ENCODE peak calls at places on chromosomes 5 and 9, in ten cellular contexts. One of them, this sample, is unnamed. For H3K4me1, the result is how much of the 10 kb centered on the place peaks cover.

GRCh38 chr9:5485365-5486085 is 24.8 kb upstream of the PDCD1LG2 start:
- DNase-seq in tibial nerve: no peak
- DNase-seq in GM12878: no peak
- DNase-seq in SK-N-SH: no peak
- DNase-seq in stomach: no peak
- DNase-seq in H1: no peak
- DNase-seq in upper lobe of left lung: no peak
- DNase-seq in A549: no peak
- DNase-seq in suprapubic skin: no peak
- DNase-seq in K562: no peak
- DNase-seq in this sample: no peak

GRCh38 chr9:108396193-108396592 is 459.6 kb downstream of the ACTL7B start:
- DNase-seq in K562: no peak
- DNase-seq in GM12878: no peak
- DNase-seq in suprapubic skin: no peak
- DNase-seq in stomach: no peak
- DNase-seq in A549: no peak
- DNase-seq in H1: no peak
- DNase-seq in upper lobe of left lung: no peak
- DNase-seq in SK-N-SH: no peak
- DNase-seq in tibial nerve: no peak
- DNase-seq in this sample: no peak

GRCh38 chr9:32918628-32919027 is 82.8 kb downstream of the APTX start:
- DNase-seq in H1: no peak
- DNase-seq in tibial nerve: no peak
- DNase-seq in SK-N-SH: no peak
- DNase-seq in A549: no peak
- DNase-seq in stomach: no peak
- DNase-seq in suprapubic skin: no peak
- DNase-seq in GM12878: no peak
- DNase-seq in K562: no peak
- DNase-seq in upper lobe of left lung: no peak
- DNase-seq in this sample: no peak

GRCh38 chr5:44619875-44620610 is 188.7 kb upstream of the MRPS30 start:
- DNase-seq in SK-N-SH: no peak
- DNase-seq in H1: no peak
- DNase-seq in upper lobe of left lung: no peak
- DNase-seq in suprapubic skin: no peak
- DNase-seq in stomach: no peak
- DNase-seq in tibial nerve: no peak
- DNase-seq in K562: no peak
- DNase-seq in GM12878: no peak
- DNase-seq in A549: no peak
- DNase-seq in this sample: no peak

GRCh38 chr5:99398946-99399345 is 470.1 kb upstream of the CHD1 start:
- DNase-seq in GM12878: no peak
- DNase-seq in stomach: no peak
- DNase-seq in SK-N-SH: no peak
- DNase-seq in suprapubic skin: no peak
- DNase-seq in K562: no peak
- DNase-seq in H1: no peak
- DNase-seq in A549: no peak
- DNase-seq in tibial nerve: no peak
- DNase-seq in upper lobe of left lung: no peak
- DNase-seq in this sample: no peak

GRCh38 chr5:5678909-5679308 is 256.4 kb downstream of the ICE1 start:
- DNase-seq in A549: no peak
- DNase-seq in tibial nerve: no peak
- DNase-seq in H1: no peak
- DNase-seq in upper lobe of left lung: no peak
- DNase-seq in suprapubic skin: no peak
- DNase-seq in K562: no peak
- DNase-seq in GM12878: no peak
- DNase-seq in stomach: no peak
- DNase-seq in SK-N-SH: no peak
- DNase-seq in this sample: no peak

GRCh38 chr9:124372038-124372437 is 43.2 kb downstream of the PSMB7 start:
- DNase-seq in H1: no peak
- DNase-seq in suprapubic skin: no peak
- DNase-seq in stomach: no peak
- DNase-seq in SK-N-SH: no peak
- DNase-seq in K562: no peak
- DNase-seq in A549: no peak
- DNase-seq in tibial nerve: no peak
- DNase-seq in upper lobe of left lung: no peak
- DNase-seq in GM12878: no peak
- DNase-seq in this sample: no peak

GRCh38 chr9:125043631-125044030 is 99.7 kb downstream of the SCAI start:
- DNase-seq in GM12878: no peak
- DNase-seq in H1: no peak
- DNase-seq in stomach: no peak
- DNase-seq in tibial nerve: no peak
- DNase-seq in A549: no peak
- DNase-seq in SK-N-SH: no peak
- DNase-seq in suprapubic skin: no peak
- DNase-seq in K562: no peak
- DNase-seq in upper lobe of left lung: no peak
- DNase-seq in this sample: no peak

GRCh38 chr5:88675758-88676636 is 207.0 kb downstream of the MEF2C start:
- DNase-seq in K562: peak
- DNase-seq in GM12878: no peak
- DNase-seq in tibial nerve: no peak
- DNase-seq in A549: peak
- DNase-seq in upper lobe of left lung: no peak
- DNase-seq in SK-N-SH: peak
- DNase-seq in H1: peak
- DNase-seq in suprapubic skin: no peak
- DNase-seq in stomach: no peak
- DNase-seq in this sample: peak

GRCh38 chr5:59608745-59609144 is 284.8 kb downstream of the PDE4D start:
- DNase-seq in GM12878: no peak
- DNase-seq in suprapubic skin: no peak
- DNase-seq in H1: no peak
- DNase-seq in tibial nerve: no peak
- DNase-seq in stomach: no peak
- DNase-seq in A549: no peak
- DNase-seq in K562: no peak
- DNase-seq in SK-N-SH: no peak
- DNase-seq in upper lobe of left lung: no peak
- DNase-seq in this sample: no peak

GRCh38 chr5:1007221-1007680 is 1.4 kb upstream of the NKD2 start:
- DNase-seq in tibial nerve: no peak
- DNase-seq in stomach: peak
- DNase-seq in SK-N-SH: no peak
- DNase-seq in H1: peak
- DNase-seq in upper lobe of left lung: no peak
- DNase-seq in suprapubic skin: peak
- DNase-seq in A549: no peak
- DNase-seq in GM12878: no peak
- DNase-seq in K562: no peak
- DNase-seq in this sample: peak

DNA sequence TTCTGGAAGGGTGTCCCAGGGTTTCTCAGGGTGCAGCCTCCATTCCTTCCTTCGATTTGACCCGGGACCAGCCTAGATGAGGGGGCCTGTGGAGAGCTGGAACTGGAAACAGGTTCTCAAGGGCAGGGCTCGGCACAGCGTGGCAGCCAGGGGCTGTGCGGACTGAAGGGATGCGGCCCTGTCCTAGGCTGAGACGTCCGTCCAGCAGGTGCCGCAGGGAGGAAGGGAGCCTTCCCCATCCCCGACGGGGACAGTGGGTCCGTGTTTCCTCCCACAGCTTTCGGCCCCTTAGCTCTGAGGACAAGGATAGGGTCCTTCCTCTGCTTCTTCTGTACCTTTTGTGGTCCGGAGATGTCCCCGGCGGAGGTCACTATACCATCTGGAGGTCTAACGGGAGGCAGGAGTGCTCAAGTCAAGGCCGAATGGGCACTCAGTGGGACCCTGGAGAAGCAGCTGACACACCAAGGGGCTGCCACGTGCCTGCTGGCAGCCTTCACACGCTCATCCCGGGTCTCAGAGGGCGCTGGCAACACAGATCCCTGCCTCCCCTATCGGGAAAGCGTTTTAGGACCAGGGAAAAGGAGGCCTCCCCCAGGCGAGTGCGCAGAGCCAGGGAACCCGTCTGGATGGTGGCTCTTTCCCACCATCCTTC is 49.9 kb downstream of the USP20 start:
- DNase-seq in upper lobe of left lung: peak
- DNase-seq in K562: peak
- DNase-seq in stomach: peak
- DNase-seq in suprapubic skin: no peak
- DNase-seq in GM12878: peak
- DNase-seq in A549: no peak
- DNase-seq in SK-N-SH: no peak
- DNase-seq in tibial nerve: peak
- DNase-seq in H1: peak
- DNase-seq in this sample: no peak
- H3K4me1 ChIP-seq in upper lobe of left lung: under half
- H3K4me1 ChIP-seq in K562: half or more
- H3K4me1 ChIP-seq in stomach: half or more
- H3K4me1 ChIP-seq in suprapubic skin: under half
- H3K4me1 ChIP-seq in GM12878: half or more
- H3K4me1 ChIP-seq in A549: under half
- H3K4me1 ChIP-seq in SK-N-SH: under half
- H3K4me1 ChIP-seq in tibial nerve: under half
- H3K4me1 ChIP-seq in H1: under half
- H3K4me1 ChIP-seq in this sample: under half

DNA sequence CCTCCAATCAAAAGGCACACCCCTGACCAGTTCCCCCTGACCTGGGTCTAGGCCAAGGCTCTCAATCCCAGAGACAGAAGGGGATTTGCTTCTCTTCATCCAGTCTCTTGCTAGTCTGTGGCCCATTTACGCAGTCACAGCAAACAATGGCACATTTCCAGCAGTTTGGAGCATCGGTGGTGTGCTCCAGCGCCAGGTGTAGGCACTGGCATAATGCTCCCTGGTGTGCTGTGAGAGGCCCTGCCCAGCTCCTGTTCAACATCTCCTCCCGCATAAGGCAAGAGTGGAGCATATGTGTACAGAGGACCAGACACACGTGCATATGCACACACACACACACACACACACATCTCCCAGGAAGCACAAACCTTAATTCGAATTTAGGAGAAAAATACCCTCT is 79.5 kb upstream of the ERCC6L2 start:
- DNase-seq in GM12878: no peak
- DNase-seq in upper lobe of left lung: no peak
- DNase-seq in stomach: no peak
- DNase-seq in K562: no peak
- DNase-seq in A549: no peak
- DNase-seq in SK-N-SH: no peak
- DNase-seq in tibial nerve: no peak
- DNase-seq in suprapubic skin: no peak
- DNase-seq in H1: no peak
- DNase-seq in this sample: no peak
- TF ChIP-seq EP300 in GM12878: no peak
- TF ChIP-seq EP300 in upper lobe of left lung: no peak
- TF ChIP-seq EP300 in stomach: no peak
- TF ChIP-seq EP300 in K562: no peak
- TF ChIP-seq EP300 in A549: no peak
- TF ChIP-seq EP300 in SK-N-SH: no peak
- TF ChIP-seq EP300 in tibial nerve: no peak
- TF ChIP-seq EP300 in suprapubic skin: no peak
- TF ChIP-seq EP300 in H1: no peak
- TF ChIP-seq EP300 in this sample: no peak

GRCh38 chr5:123808841-123809240 is 296.9 kb downstream of the CSNK1G3 start:
- DNase-seq in SK-N-SH: no peak
- DNase-seq in tibial nerve: no peak
- DNase-seq in stomach: no peak
- DNase-seq in A549: no peak
- DNase-seq in suprapubic skin: no peak
- DNase-seq in H1: no peak
- DNase-seq in K562: no peak
- DNase-seq in upper lobe of left lung: no peak
- DNase-seq in GM12878: no peak
- DNase-seq in this sample: no peak

GRCh38 chr5:123811771-123812170 is 299.8 kb downstream of the CSNK1G3 start:
- DNase-seq in GM12878: no peak
- DNase-seq in H1: no peak
- DNase-seq in tibial nerve: no peak
- DNase-seq in K562: no peak
- DNase-seq in suprapubic skin: no peak
- DNase-seq in A549: no peak
- DNase-seq in stomach: no peak
- DNase-seq in SK-N-SH: no peak
- DNase-seq in upper lobe of left lung: no peak
- DNase-seq in this sample: no peak

GRCh38 chr5:123810911-123811310 is 298.9 kb downstream of the CSNK1G3 start:
- DNase-seq in A549: no peak
- DNase-seq in SK-N-SH: no peak
- DNase-seq in tibial nerve: no peak
- DNase-seq in GM12878: no peak
- DNase-seq in suprapubic skin: no peak
- DNase-seq in H1: no peak
- DNase-seq in stomach: no peak
- DNase-seq in K562: no peak
- DNase-seq in upper lobe of left lung: no peak
- DNase-seq in this sample: no peak

GRCh38 chr5:123809594-123810172 is 297.7 kb downstream of the CSNK1G3 start:
- DNase-seq in H1: no peak
- DNase-seq in A549: no peak
- DNase-seq in suprapubic skin: no peak
- DNase-seq in GM12878: no peak
- DNase-seq in K562: no peak
- DNase-seq in upper lobe of left lung: no peak
- DNase-seq in stomach: no peak
- DNase-seq in SK-N-SH: no peak
- DNase-seq in tibial nerve: no peak
- DNase-seq in this sample: no peak

GRCh38 chr5:123810253-123810652 is 298.3 kb downstream of the CSNK1G3 start:
- DNase-seq in tibial nerve: no peak
- DNase-seq in SK-N-SH: no peak
- DNase-seq in GM12878: no peak
- DNase-seq in stomach: no peak
- DNase-seq in upper lobe of left lung: peak
- DNase-seq in K562: no peak
- DNase-seq in suprapubic skin: no peak
- DNase-seq in H1: no peak
- DNase-seq in A549: no peak
- DNase-seq in this sample: no peak
- H3K4me1 ChIP-seq in tibial nerve: under half
- H3K4me1 ChIP-seq in SK-N-SH: under half
- H3K4me1 ChIP-seq in GM12878: under half
- H3K4me1 ChIP-seq in stomach: under half
- H3K4me1 ChIP-seq in upper lobe of left lung: under half
- H3K4me1 ChIP-seq in K562: under half
- H3K4me1 ChIP-seq in suprapubic skin: half or more
- H3K4me1 ChIP-seq in H1: under half
- H3K4me1 ChIP-seq in A549: under half
- H3K4me1 ChIP-seq in this sample: under half

DNA sequence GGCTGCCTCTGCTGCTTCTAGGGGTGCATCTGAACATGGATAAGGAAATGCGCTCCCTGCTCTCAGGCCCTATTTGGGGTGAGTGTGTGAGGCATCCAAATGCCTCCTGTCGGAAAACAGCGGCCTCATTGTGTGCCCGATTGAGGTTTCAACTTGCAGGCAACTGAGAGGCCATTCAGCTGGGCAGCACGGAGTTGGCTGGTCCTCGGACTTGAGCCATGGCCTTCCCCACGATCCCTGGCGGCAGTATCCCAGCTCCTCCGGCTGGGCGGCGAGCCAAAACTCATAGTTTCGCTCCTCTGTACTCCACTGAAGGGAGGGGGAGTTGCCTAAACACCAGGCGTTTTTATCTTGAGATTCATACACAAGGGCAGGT is 597.3 kb upstream of the SGCD start:
- DNase-seq in upper lobe of left lung: no peak
- DNase-seq in stomach: no peak
- DNase-seq in A549: no peak
- DNase-seq in SK-N-SH: peak
- DNase-seq in suprapubic skin: no peak
- DNase-seq in K562: no peak
- DNase-seq in H1: peak
- DNase-seq in GM12878: no peak
- DNase-seq in tibial nerve: no peak
- DNase-seq in this sample: peak
- TF ChIP-seq EP300 in upper lobe of left lung: no peak
- TF ChIP-seq EP300 in stomach: no peak
- TF ChIP-seq EP300 in A549: no peak
- TF ChIP-seq EP300 in SK-N-SH: no peak
- TF ChIP-seq EP300 in suprapubic skin: no peak
- TF ChIP-seq EP300 in K562: no peak
- TF ChIP-seq EP300 in H1: no peak
- TF ChIP-seq EP300 in GM12878: no peak
- TF ChIP-seq EP300 in tibial nerve: no peak
- TF ChIP-seq EP300 in this sample: no peak